ENCODE peak calls at places on chromosomes 2 and 18, in four cellular contexts. One of them, this sample, is unnamed. For H3K4me1, the result is how much of the 10 kb centered on the place peaks cover.

GRCh38 chr2:1859671-1860450 is 115.5 kb upstream of the PXDN start:
- DNase-seq in H1: no peak
- DNase-seq in IMR-90: no peak
- DNase-seq in H9: no peak
- DNase-seq in this sample: no peak

GRCh38 chr2:100240386-100240785 is 81.9 kb downstream of the LONRF2 start:
- DNase-seq in IMR-90: no peak
- DNase-seq in H9: no peak
- DNase-seq in H1: no peak
- DNase-seq in this sample: no peak

GRCh38 chr2:44155577-44156446 is 12.9 kb upstream of the PPM1B start:
- DNase-seq in H9: no peak
- DNase-seq in H1: no peak
- DNase-seq in IMR-90: peak
- DNase-seq in this sample: no peak

GRCh38 chr2:151777911-151778310 is 43.6 kb upstream of the NEB start:
- DNase-seq in H1: no peak
- DNase-seq in IMR-90: peak
- DNase-seq in H9: no peak
- DNase-seq in this sample: no peak

GRCh38 chr2:157322432-157322831 is 3.2 kb downstream of the ERMN start:
- DNase-seq in H9: no peak
- DNase-seq in H1: no peak
- DNase-seq in IMR-90: no peak
- DNase-seq in this sample: no peak

GRCh38 chr2:109031481-109032228 is 42.6 kb upstream of the EDAR start:
- DNase-seq in H9: peak
- DNase-seq in IMR-90: peak
- DNase-seq in H1: peak
- DNase-seq in this sample: peak

GRCh38 chr2:134518101-134518500 is 200.7 kb downstream of the TMEM163 start:
- DNase-seq in H9: no peak
- DNase-seq in IMR-90: no peak
- DNase-seq in H1: no peak
- DNase-seq in this sample: no peak

GRCh38 chr18:48228841-48229240 is 180.3 kb downstream of the ZBTB7C start:
- DNase-seq in H1: no peak
- DNase-seq in IMR-90: no peak
- DNase-seq in H9: no peak
- DNase-seq in this sample: no peak

GRCh38 chr2:119119999-119120710 is 38.4 kb downstream of the C1QL2 start:
- DNase-seq in H9: peak
- DNase-seq in IMR-90: no peak
- DNase-seq in H1: no peak
- DNase-seq in this sample: no peak

GRCh38 chr2:232018191-232018590 is 56.7 kb downstream of the DIS3L2 start:
- DNase-seq in H1: no peak
- DNase-seq in H9: no peak
- DNase-seq in IMR-90: peak
- DNase-seq in this sample: no peak

GRCh38 chr2:229800997-229801754 is 86.8 kb upstream of the DNER start:
- DNase-seq in IMR-90: peak
- DNase-seq in H1: peak
- DNase-seq in H9: peak
- DNase-seq in this sample: peak

GRCh38 chr2:150400849-150401248 is 86.6 kb downstream of the RND3 start:
- DNase-seq in IMR-90: no peak
- DNase-seq in H9: no peak
- DNase-seq in H1: no peak
- DNase-seq in this sample: no peak

GRCh38 chr2:157782057-157782845 is 93.9 kb downstream of the ACVR1 start:
- DNase-seq in H1: no peak
- DNase-seq in H9: no peak
- DNase-seq in IMR-90: peak
- DNase-seq in this sample: peak

GRCh38 chr2:231102772-231103171 is 22.1 kb downstream of the HTR2B start:
- DNase-seq in H1: no peak
- DNase-seq in H9: no peak
- DNase-seq in IMR-90: peak
- DNase-seq in this sample: no peak

GRCh38 chr2:190822038-190822437 is 58.6 kb upstream of the GLS start:
- DNase-seq in H9: no peak
- DNase-seq in IMR-90: no peak
- DNase-seq in H1: no peak
- DNase-seq in this sample: no peak

GRCh38 chr2:167961536-167961935 is 285.9 kb downstream of the STK39 start:
- DNase-seq in H9: no peak
- DNase-seq in H1: no peak
- DNase-seq in IMR-90: no peak
- DNase-seq in this sample: peak

GRCh38 chr2:240820014-240820606 is at the start of gene KIF1A:
- DNase-seq in H9: peak
- DNase-seq in H1: no peak
- DNase-seq in IMR-90: no peak
- DNase-seq in this sample: peak

GRCh38 chr18:75053028-75053624 is 155.8 kb downstream of the PTGR3 start:
- DNase-seq in H9: no peak
- DNase-seq in H1: no peak
- DNase-seq in IMR-90: no peak
- DNase-seq in this sample: no peak

GRCh38 chr18:9688036-9688741 is 19.9 kb upstream of the RAB31 start:
- DNase-seq in H9: no peak
- DNase-seq in H1: no peak
- DNase-seq in IMR-90: peak
- DNase-seq in this sample: no peak

GRCh38 chr18:50879302-50880107 is 587 bp downstream of the ME2 start:
- DNase-seq in H9: peak
- DNase-seq in H1: no peak
- DNase-seq in IMR-90: peak
- DNase-seq in this sample: peak

GRCh38 chr2:226478121-226478809 is 321.4 kb downstream of the IRS1 start:
- DNase-seq in H1: no peak
- DNase-seq in H9: peak
- DNase-seq in IMR-90: peak
- DNase-seq in this sample: peak

GRCh38 chr2:46913471-46914381 is 1.9 kb downstream of the MCFD2 start:
- DNase-seq in H1: no peak
- DNase-seq in IMR-90: peak
- DNase-seq in H9: peak
- DNase-seq in this sample: peak

GRCh38 chr18:59359576-59359952 is 499 bp upstream of the LMAN1 start:
- DNase-seq in H1: no peak
- DNase-seq in IMR-90: no peak
- DNase-seq in H9: no peak
- DNase-seq in this sample: no peak

GRCh38 chr2:175030380-175031271 is 25.4 kb upstream of the CHN1 start:
- DNase-seq in IMR-90: peak
- DNase-seq in H9: peak
- DNase-seq in H1: peak
- DNase-seq in this sample: peak

GRCh38 chr18:35993013-35993412 is 20.5 kb downstream of the RMP24 start:
- DNase-seq in H1: no peak
- DNase-seq in H9: no peak
- DNase-seq in IMR-90: no peak
- DNase-seq in this sample: no peak

GRCh38 chr18:23938046-23938756 is 76.4 kb upstream of the TTC39C start:
- DNase-seq in H9: no peak
- DNase-seq in H1: no peak
- DNase-seq in IMR-90: no peak
- DNase-seq in this sample: no peak

GRCh38 chr2:134232868-134233732 is 20.8 kb upstream of the MGAT5 start:
- DNase-seq in H9: no peak
- DNase-seq in IMR-90: peak
- DNase-seq in H1: no peak
- DNase-seq in this sample: no peak

GRCh38 chr2:134081238-134081637 is 172.6 kb upstream of the MGAT5 start:
- DNase-seq in H1: no peak
- DNase-seq in H9: no peak
- DNase-seq in IMR-90: no peak
- DNase-seq in this sample: no peak

GRCh38 chr2:157488877-157489276 is 45.0 kb upstream of the CYTIP start:
- DNase-seq in H1: no peak
- DNase-seq in IMR-90: no peak
- DNase-seq in H9: no peak
- DNase-seq in this sample: no peak

GRCh38 chr2:130357864-130358263 is 2.0 kb downstream of the PTPN18 start:
- DNase-seq in H9: no peak
- DNase-seq in H1: no peak
- DNase-seq in IMR-90: no peak
- DNase-seq in this sample: no peak
- H3K56ac ChIP-seq in H9: no peak
- H3K56ac ChIP-seq in H1: no peak
- H3K56ac ChIP-seq in IMR-90: no peak
- H3K56ac ChIP-seq in this sample: no peak

GRCh38 chr2:236663671-236664101 is 94.1 kb downstream of the ACKR3 start:
- DNase-seq in H1: no peak
- DNase-seq in IMR-90: peak
- DNase-seq in H9: no peak
- DNase-seq in this sample: no peak

GRCh38 chr2:236664131-236664530 is 94.5 kb downstream of the ACKR3 start:
- DNase-seq in H1: no peak
- DNase-seq in IMR-90: no peak
- DNase-seq in H9: no peak
- DNase-seq in this sample: no peak

GRCh38 chr2:236662231-236663160 is 92.9 kb downstream of the ACKR3 start:
- DNase-seq in H1: no peak
- DNase-seq in IMR-90: no peak
- DNase-seq in H9: no peak
- DNase-seq in this sample: no peak

GRCh38 chr2:236661762-236662110 is 92.1 kb downstream of the ACKR3 start:
- DNase-seq in H1: no peak
- DNase-seq in H9: no peak
- DNase-seq in IMR-90: no peak
- DNase-seq in this sample: no peak

DNA sequence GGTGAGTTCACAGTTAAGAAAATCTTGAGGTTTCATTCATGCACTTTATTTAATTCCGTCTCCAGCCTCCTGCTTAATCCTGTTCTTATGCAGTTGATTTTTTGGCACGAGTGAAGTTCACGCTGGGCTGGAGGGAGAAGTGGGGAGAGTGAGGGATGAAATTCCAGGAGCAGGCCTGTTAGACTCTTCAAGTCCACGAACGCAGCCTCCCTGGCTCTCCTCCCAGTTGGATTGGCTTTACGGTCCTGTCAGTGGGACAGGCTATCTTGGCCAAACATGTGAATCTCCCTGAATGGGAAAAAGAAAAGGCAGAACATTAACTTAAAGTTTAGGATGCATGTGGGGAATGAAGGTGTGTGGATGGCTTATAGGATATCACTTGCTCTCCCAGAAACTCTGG is 93.6 kb downstream of the ACKR3 start:
- DNase-seq in H9: no peak
- DNase-seq in IMR-90: no peak
- DNase-seq in H1: no peak
- DNase-seq in this sample: no peak
- H3K27ac ChIP-seq in H9: no peak
- H3K27ac ChIP-seq in IMR-90: no peak
- H3K27ac ChIP-seq in H1: no peak
- H3K27ac ChIP-seq in this sample: no peak

GRCh38 chr2:217928324-217929293 is 74.2 kb downstream of the TNS1 start:
- DNase-seq in IMR-90: no peak
- DNase-seq in H1: no peak
- DNase-seq in H9: no peak
- DNase-seq in this sample: no peak
- H3K4me1 ChIP-seq in IMR-90: half or more
- H3K4me1 ChIP-seq in H1: under half
- H3K4me1 ChIP-seq in H9: under half
- H3K4me1 ChIP-seq in this sample: under half

GRCh38 chr2:238950551-238950950 is 102.7 kb downstream of the TWIST2 start:
- DNase-seq in H9: peak
- DNase-seq in IMR-90: no peak
- DNase-seq in H1: no peak
- DNase-seq in this sample: no peak
- H3K56ac ChIP-seq in H9: no peak
- H3K56ac ChIP-seq in IMR-90: no peak
- H3K56ac ChIP-seq in H1: no peak
- H3K56ac ChIP-seq in this sample: no peak

GRCh38 chr2:32962652-32963051 is 15.9 kb downstream of the LTBP1 start:
- DNase-seq in IMR-90: no peak
- DNase-seq in H1: no peak
- DNase-seq in H9: no peak
- DNase-seq in this sample: no peak

GRCh38 chr2:32965523-32966171 is 18.9 kb downstream of the LTBP1 start:
- DNase-seq in H1: no peak
- DNase-seq in IMR-90: no peak
- DNase-seq in H9: no peak
- DNase-seq in this sample: no peak

GRCh38 chr2:32960647-32961403 is 14.1 kb downstream of the LTBP1 start:
- DNase-seq in H9: no peak
- DNase-seq in H1: no peak
- DNase-seq in IMR-90: no peak
- DNase-seq in this sample: peak

GRCh38 chr2:32960238-32960637 is 13.5 kb downstream of the LTBP1 start:
- DNase-seq in IMR-90: no peak
- DNase-seq in H1: no peak
- DNase-seq in H9: no peak
- DNase-seq in this sample: no peak

GRCh38 chr2:32963941-32964340 is 17.2 kb downstream of the LTBP1 start:
- DNase-seq in H1: no peak
- DNase-seq in IMR-90: peak
- DNase-seq in H9: no peak
- DNase-seq in this sample: no peak
- H3K27ac ChIP-seq in H1: no peak
- H3K27ac ChIP-seq in IMR-90: no peak
- H3K27ac ChIP-seq in H9: no peak
- H3K27ac ChIP-seq in this sample: no peak

GRCh38 chr2:85914916-85915315 is 26.1 kb upstream of the ST3GAL5 start:
- DNase-seq in IMR-90: no peak
- DNase-seq in H9: no peak
- DNase-seq in H1: no peak
- DNase-seq in this sample: no peak

GRCh38 chr2:85914525-85914881 is 25.7 kb upstream of the ST3GAL5 start:
- DNase-seq in H9: no peak
- DNase-seq in IMR-90: no peak
- DNase-seq in H1: no peak
- DNase-seq in this sample: no peak

GRCh38 chr2:85911097-85911496 is 22.3 kb upstream of the ST3GAL5 start:
- DNase-seq in H1: no peak
- DNase-seq in IMR-90: no peak
- DNase-seq in H9: no peak
- DNase-seq in this sample: no peak

GRCh38 chr2:85913854-85914524 is 25.2 kb upstream of the ST3GAL5 start:
- DNase-seq in IMR-90: peak
- DNase-seq in H1: no peak
- DNase-seq in H9: no peak
- DNase-seq in this sample: no peak

GRCh38 chr2:85911836-85912692 is 23.3 kb upstream of the ST3GAL5 start:
- DNase-seq in H9: no peak
- DNase-seq in H1: no peak
- DNase-seq in IMR-90: peak
- DNase-seq in this sample: no peak
- H3K4me1 ChIP-seq in H9: under half
- H3K4me1 ChIP-seq in H1: under half
- H3K4me1 ChIP-seq in IMR-90: under half
- H3K4me1 ChIP-seq in this sample: under half